ENCODE peak calls at places on chromosomes 11 and 22, in five cellular contexts. C is stomach, U is A549, Y is ovary, N is SK-N-SH. S is an unnamed sample.

GRCh38 chr22:36352775-36353507 is 34.8 kb downstream of the MYH9 start:
- DNase-seq in Y (peak; percentile 65), N (no peak), U (no peak), C (peak; percentile 91), S (no peak)

GRCh38 chr22:37183432-37184379 is 4.3 kb downstream of the C1QTNF6 start:
- DNase-seq in C (no peak), U (no peak), N (no peak), Y (no peak), S (peak; percentile 57)

GRCh38 chr11:35166369-35167360 is 27.7 kb downstream of the CD44 start:
- DNase-seq in U (peak; percentile 57), C (no peak), N (no peak), Y (no peak), S (peak; percentile 80)

GRCh38 chr22:38955926-38956325 is 1.5 kb upstream of the APOBEC3A start:
- DNase-seq in N (no peak), U (no peak), Y (no peak), C (no peak), S (peak; percentile 25)

GRCh38 chr11:1101318-1102089 is 26.8 kb downstream of the MUC2 start:
- DNase-seq in C (no peak), N (no peak), U (no peak), Y (no peak), S (no peak)

GRCh38 chr11:11568651-11569229 is 53.1 kb downstream of the GALNT18 start:
- DNase-seq in Y (no peak), U (no peak), C (no peak), N (no peak), S (peak; percentile 18)

GRCh38 chr11:126437731-126438130 is 82.2 kb downstream of the ST3GAL4 start:
- DNase-seq in C (no peak), N (no peak), U (no peak), Y (no peak), S (no peak)

GRCh38 chr22:22248878-22249277 is 4.3 kb downstream of the VPREB1 start:
- DNase-seq in C (no peak), N (no peak), U (no peak), Y (no peak), S (no peak)

GRCh38 chr11:116373545-116373944 is 399.2 kb downstream of the BUD13 start:
- DNase-seq in U (no peak), N (no peak), Y (no peak), C (no peak), S (no peak)

GRCh38 chr11:116374085-116374484 is 398.7 kb downstream of the BUD13 start:
- DNase-seq in N (no peak), Y (no peak), C (no peak), U (no peak), S (no peak)

GRCh38 chr11:116375221-116375620 is 397.6 kb downstream of the BUD13 start:
- DNase-seq in Y (no peak), U (no peak), C (no peak), N (no peak), S (no peak)

GRCh38 chr11:116371146-116371545 is 401.6 kb downstream of the BUD13 start:
- DNase-seq in Y (no peak), C (no peak), U (no peak), N (peak; percentile 64), S (no peak)

GRCh38 chr11:116373107-116373506 is 399.7 kb downstream of the BUD13 start:
- DNase-seq in Y (no peak), C (no peak), N (no peak), U (no peak), S (no peak)
- TF ChIP-seq EP300 in Y (no peak), C (no peak), N (no peak), U (no peak), S (no peak)

GRCh38 chr11:121931748-121932352 is 184.2 kb downstream of the BLID start:
- DNase-seq in N (no peak), Y (no peak), U (no peak), C (no peak), S (no peak)

GRCh38 chr11:121929581-121929980 is 186.4 kb downstream of the BLID start:
- DNase-seq in U (no peak), Y (peak; percentile 34), C (no peak), N (peak; percentile 55), S (no peak)

GRCh38 chr11:121928597-121929580 is 187.1 kb downstream of the BLID start:
- DNase-seq in U (no peak), Y (peak; percentile 65), C (no peak), N (no peak), S (no peak)

GRCh38 chr11:121931121-121931520 is 184.9 kb downstream of the BLID start:
- DNase-seq in U (no peak), Y (no peak), N (no peak), C (no peak), S (no peak)

GRCh38 chr11:121930004-121930965 is 185.7 kb downstream of the BLID start:
- DNase-seq in U (no peak), C (no peak), N (no peak), Y (no peak), S (no peak)
- TF ChIP-seq EP300 in U (no peak), C (no peak), N (no peak), Y (no peak), S (no peak)

DNA sequence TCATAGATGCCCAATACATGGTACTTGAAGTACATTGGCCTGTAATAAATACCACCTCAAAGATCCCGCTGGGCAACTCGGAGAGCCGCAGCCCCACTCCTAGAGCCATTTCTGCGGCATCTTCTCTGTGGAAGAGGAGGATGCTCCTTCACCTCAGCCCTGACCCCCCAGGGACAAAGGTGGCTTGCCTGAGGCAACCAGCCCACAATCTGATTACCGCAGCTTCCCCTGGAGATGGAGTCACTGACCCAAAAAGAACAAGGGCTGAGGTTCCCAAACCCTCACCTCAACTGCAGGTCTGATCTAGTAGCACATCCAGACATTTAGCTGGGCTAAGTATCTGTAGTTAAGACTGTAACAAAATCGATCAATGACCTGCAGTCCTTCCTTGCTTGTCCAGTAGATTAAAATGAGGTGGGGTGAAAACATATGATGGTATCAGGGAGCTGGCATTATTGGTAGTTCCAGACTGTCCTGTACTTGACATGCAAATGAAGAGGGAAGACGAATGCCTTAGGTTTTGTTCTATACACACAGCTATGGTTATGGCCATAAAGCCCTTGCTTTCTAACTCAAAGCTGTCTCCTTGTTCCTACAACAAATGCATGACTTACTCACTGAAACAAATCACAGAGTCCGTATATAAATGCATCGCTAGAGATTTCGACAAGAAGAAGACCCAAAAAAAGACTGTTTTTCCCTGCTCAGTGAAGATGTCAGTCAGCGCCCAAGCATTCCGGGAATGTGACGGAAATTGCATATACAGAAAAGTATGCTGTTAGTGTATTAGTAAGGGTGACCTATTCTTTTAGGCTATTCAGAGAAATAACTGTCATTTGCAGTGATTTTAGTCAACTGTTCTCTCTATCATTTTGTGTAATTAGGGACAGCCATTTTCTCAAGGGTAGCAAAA is 33.7 kb downstream of the C11orf71 start:
- DNase-seq in N (no peak), Y (no peak), U (no peak), C (no peak), S (no peak)
- TF ChIP-seq EP300 in N (peak; percentile 91), Y (no peak), U (no peak), C (no peak), S (no peak)

DNA sequence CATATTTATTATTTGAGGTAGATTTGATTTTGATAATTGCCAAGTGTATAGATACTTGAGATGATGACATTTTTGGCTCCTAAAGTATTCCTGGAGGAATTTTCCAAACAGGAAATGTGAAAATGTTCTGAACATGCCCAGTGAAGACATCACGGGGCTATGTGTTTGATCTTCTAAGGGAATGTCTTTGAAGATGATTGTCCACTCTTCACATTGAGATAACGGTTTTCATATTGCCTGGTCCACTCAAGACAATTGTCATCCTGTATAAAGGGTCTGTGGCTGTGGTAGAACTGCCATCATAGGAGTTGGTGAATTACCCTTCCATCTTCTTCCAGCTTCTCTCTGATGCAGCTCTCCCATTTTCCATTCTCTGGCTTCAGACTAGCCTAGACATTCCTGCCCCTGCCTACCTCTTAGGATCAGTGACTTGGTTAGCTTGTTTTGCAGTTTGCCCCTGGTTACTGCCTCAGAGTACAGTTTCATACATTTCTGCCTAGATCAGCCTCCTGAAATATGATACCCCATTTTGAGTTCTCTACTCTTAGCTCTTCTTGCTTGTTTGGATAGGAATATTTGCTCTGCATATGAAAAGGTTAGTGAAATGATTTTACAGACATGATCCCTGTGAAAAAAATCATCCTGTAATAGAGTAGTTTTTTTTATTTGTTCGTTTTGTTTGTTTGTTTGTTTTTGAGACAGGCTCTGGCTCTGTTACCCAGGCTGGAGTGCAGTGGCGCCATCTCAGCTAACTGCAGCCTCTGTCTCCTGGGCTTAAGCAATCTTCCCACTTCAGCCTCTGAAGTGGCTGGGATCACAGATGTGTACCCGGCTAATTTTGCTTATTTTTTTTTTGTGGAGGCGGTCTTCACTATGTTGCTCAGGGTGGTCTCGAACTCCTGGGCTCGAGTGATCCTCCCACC is 111.4 kb upstream of the SORL1-AS1 start:
- DNase-seq in C (no peak), N (no peak), Y (no peak), U (no peak), S (no peak)
- TF ChIP-seq EP300 in C (no peak), N (no peak), Y (no peak), U (no peak), S (no peak)

DNA sequence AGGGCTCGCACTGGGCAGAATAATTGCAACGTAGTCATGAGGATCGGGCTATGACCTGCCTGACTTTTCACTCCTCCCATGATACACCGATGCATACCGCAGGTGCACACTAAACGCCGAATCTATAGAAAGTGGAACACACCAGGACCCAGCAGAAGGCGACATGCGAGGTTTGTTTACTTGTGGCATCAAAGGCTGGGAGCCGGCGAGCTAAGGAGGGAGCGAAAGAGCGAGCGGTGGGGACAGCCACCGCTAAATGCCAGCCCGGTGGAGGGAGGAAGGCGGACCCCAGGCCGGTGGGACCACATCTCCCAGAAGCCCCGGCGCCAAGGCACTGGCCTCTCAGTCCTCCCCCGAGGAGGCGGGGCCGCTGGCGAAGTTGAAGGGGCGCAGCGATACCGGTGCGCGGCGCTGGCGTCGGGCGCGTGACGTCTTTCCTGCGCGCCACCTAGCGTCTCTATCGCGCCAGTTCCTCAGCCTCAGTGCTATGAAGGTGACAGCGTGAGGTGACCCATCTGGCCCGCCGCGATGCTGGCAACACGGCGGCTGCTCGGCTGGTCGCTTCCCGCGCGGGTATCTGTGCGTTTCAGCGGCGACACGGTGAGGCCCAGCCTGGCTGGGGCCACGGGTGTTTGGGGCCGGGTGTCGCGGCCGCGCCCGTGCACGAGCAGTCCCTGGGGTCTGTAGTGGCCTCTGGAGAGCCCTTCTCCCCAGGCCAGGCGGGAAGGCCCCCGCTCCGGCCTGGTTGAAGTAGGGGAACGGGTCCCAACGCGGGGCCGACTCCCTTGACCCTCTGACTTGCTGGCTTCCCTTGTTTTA is at the start of gene NDUFV1:
- DNase-seq in Y (peak; percentile 97), U (peak; percentile 69), C (peak; percentile 98), N (peak; percentile 98), S (peak; percentile 98)
- TF ChIP-seq EP300 in Y (no peak), U (no peak), C (no peak), N (no peak), S (no peak)

S was measured in sigmoid colon.